ENCODE peak calls at places on chromosomes 13 and 19, in seven cellular contexts. P is A549, C is GM12878, G is tibial nerve, D is ovary, Z is suprapubic skin, N is sigmoid colon. A is an unnamed sample.

GRCh38 chr13:34201050-34201913 is 383.3 kb downstream of the RFC3 start:
- DNase-seq in Z (no peak), N (no peak), P (peak), D (no peak), G (no peak), C (no peak), A (no peak)

GRCh38 chr13:52744842-52745241 is 5.2 kb upstream of the CNMD start:
- DNase-seq in G (no peak), P (no peak), N (no peak), Z (no peak), D (no peak), C (no peak), A (no peak)

GRCh38 chr13:84658881-84659661 is 776.8 kb upstream of the SLITRK1 start:
- DNase-seq in D (no peak), N (no peak), G (no peak), P (no peak), Z (no peak), C (no peak), A (no peak)

GRCh38 chr19:6737873-6738725 is 719 bp upstream of the GPR108 start:
- DNase-seq in Z (peak), D (peak), N (peak), C (no peak), G (peak), P (peak), A (peak)

GRCh38 chr13:25584975-25585374 is 213.2 kb downstream of the ATP8A2 start:
- DNase-seq in N (no peak), G (no peak), C (no peak), P (no peak), D (no peak), Z (no peak), A (no peak)

GRCh38 chr13:81683526-81683925 is 1342.6 kb upstream of the SPRY2 start:
- DNase-seq in N (no peak), G (no peak), C (no peak), P (no peak), Z (no peak), D (no peak), A (no peak)

GRCh38 chr19:16736709-16737108 is 17.1 kb downstream of the NWD1 start:
- DNase-seq in C (no peak), G (no peak), D (no peak), Z (no peak), N (no peak), P (peak), A (no peak)

GRCh38 chr19:47097396-47098217 is 16.0 kb downstream of the ZC3H4 start:
- DNase-seq in D (no peak), P (no peak), G (peak), C (no peak), Z (peak), N (no peak), A (no peak)

GRCh38 chr19:4503224-4504170 is 14.8 kb downstream of the PLIN4 start:
- DNase-seq in P (no peak), Z (no peak), N (peak), D (peak), C (no peak), G (no peak), A (peak)

GRCh38 chr13:47168086-47168485 is 271.2 kb upstream of the HTR2A start:
- DNase-seq in P (no peak), N (no peak), D (no peak), C (no peak), Z (no peak), G (no peak), A (no peak)

GRCh38 chr19:32254128-32254527 is 91.3 kb upstream of the ZNF507 start:
- DNase-seq in N (no peak), Z (no peak), C (no peak), G (no peak), D (no peak), P (no peak), A (no peak)

GRCh38 chr13:20362642-20363041 is 130.5 kb upstream of the GJB6 start:
- DNase-seq in D (no peak), Z (no peak), N (no peak), P (no peak), G (no peak), C (no peak), A (no peak)

GRCh38 chr13:112624040-112624439 is 36.1 kb upstream of the TUBGCP3 start:
- DNase-seq in P (no peak), Z (no peak), G (no peak), N (no peak), C (no peak), D (no peak), A (no peak)

GRCh38 chr13:22162889-22163288 is 492.0 kb downstream of the FGF9 start:
- DNase-seq in P (no peak), N (no peak), C (no peak), G (no peak), D (no peak), Z (no peak), A (no peak)

GRCh38 chr19:38723606-38724379 is 20.5 kb downstream of the CAPN12 start:
- DNase-seq in C (no peak), G (no peak), Z (no peak), P (no peak), D (no peak), N (no peak), A (no peak)

GRCh38 chr19:38721496-38721895 is 22.8 kb downstream of the CAPN12 start:
- DNase-seq in C (no peak), N (no peak), D (no peak), P (no peak), G (no peak), Z (no peak), A (peak)

GRCh38 chr19:38722947-38723605 is 21.2 kb downstream of the CAPN12 start:
- DNase-seq in P (no peak), D (no peak), Z (no peak), G (no peak), N (no peak), C (no peak), A (no peak)

GRCh38 chr19:38720559-38721236 is 23.6 kb downstream of the CAPN12 start:
- DNase-seq in N (no peak), C (no peak), G (no peak), D (no peak), P (no peak), Z (no peak), A (no peak)

GRCh38 chr19:38721977-38722773 is 22.1 kb downstream of the CAPN12 start:
- DNase-seq in Z (no peak), P (no peak), G (peak), D (no peak), C (no peak), N (no peak), A (peak)
- TF ChIP-seq EP300 in Z (no peak), P (no peak), G (peak), D (no peak), C (no peak), N (no peak), A (no peak)

DNA sequence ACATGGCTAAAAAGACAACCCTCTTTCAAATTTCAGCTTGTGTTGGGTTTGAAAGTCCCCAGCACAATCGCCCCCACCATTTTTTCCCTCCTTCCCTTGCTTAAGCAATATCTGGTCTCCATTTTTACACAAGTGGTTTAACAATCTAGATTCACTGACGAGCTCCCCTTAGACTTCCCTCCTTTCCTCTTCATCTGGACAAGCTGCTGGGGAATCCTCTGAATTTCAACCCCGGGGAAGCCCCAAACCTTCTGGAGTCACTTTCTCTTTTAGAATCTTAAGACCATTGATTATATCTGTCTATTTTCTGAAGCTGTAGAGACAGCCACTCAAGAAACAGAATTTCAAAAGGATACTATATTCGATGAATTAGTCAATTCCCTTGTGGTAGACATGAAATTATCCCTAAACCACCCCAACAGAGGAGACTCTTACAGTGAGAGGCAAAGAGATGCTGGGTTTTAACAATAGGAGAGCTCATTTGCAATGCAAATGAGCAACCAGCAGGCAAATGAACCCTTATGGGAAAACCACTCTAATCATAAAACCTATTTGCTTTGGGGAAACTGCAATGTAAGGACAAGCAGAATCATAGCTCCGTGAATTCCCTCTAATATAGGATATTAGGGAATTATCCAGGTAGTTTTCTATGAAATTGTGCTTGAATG is 78.9 kb downstream of the TEX26 start:
- DNase-seq in G (no peak), D (no peak), N (no peak), C (no peak), Z (no peak), P (no peak), A (no peak)
- TF ChIP-seq EP300 in G (no peak), D (no peak), N (no peak), C (no peak), Z (no peak), P (no peak), A (no peak)

GRCh38 chr19:49767380-49767779 is 579 bp downstream of the AP2A1 start:
- DNase-seq in D (no peak), Z (no peak), C (no peak), N (no peak), G (no peak), P (no peak), A (no peak)

GRCh38 chr19:49766938-49767315 is at the start of gene AP2A1:
- DNase-seq in P (no peak), D (no peak), G (no peak), N (no peak), Z (no peak), C (no peak), A (no peak)

GRCh38 chr19:49767967-49768581 is 1.3 kb downstream of the AP2A1 start:
- DNase-seq in P (no peak), G (no peak), D (peak), C (no peak), Z (no peak), N (no peak), A (no peak)

GRCh38 chr19:49764341-49764740 is 1.2 kb upstream of the TSKS start:
- DNase-seq in C (no peak), N (no peak), P (no peak), G (no peak), D (no peak), Z (no peak), A (no peak)

GRCh38 chr19:49766007-49766937 is 529 bp upstream of the AP2A1 start:
- DNase-seq in N (peak), D (peak), C (peak), Z (peak), P (peak), G (peak), A (peak)
- TF ChIP-seq EP300 in N (no peak), D (no peak), C (no peak), Z (no peak), P (no peak), G (peak), A (peak)

DNA sequence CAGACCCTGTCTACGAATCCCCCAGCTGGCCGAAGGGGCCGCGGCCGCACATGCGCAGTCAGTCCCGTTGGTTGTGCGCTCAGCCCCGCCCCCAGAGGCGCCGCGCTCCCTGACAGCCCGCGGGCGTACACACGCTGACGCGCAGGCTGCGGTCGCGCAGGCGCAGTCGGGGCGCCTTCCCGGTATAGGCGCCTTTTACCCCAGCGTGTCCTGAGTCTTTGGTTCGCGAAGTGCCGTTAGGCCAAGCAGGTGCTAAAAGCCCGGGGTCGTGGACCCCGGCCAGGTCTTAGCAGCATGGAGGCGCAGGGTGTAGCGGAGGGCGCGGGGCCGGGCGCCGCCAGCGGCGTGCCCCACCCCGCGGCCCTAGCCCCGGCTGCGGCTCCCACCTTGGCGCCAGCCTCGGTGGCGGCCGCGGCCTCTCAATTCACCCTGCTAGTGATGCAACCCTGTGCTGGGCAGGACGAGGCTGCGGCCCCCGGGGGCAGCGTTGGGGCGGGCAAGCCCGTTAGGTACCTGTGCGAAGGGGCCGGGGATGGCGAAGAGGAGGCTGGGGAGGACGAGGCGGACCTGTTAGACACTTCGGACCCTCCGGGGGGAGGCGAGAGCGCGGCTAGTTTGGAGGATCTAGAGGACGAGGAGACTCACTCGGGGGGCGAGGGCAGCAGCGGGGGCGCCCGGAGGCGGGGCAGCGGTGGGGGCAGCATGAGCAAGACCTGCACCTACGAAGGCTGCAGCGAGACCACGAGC is at the start of gene RFXAP:
- DNase-seq in G (peak), D (peak), P (peak), Z (peak), C (peak), N (peak), A (peak)
- TF ChIP-seq EP300 in G (peak), D (no peak), P (no peak), Z (no peak), C (no peak), N (no peak), A (no peak)

GRCh38 chr19:50676625-50677197 is 27.5 kb downstream of the C19orf81 start:
- DNase-seq in G (no peak), N (no peak), P (no peak), C (no peak), Z (no peak), D (no peak), A (no peak)
- TF ChIP-seq EP300 in G (no peak), N (no peak), P (no peak), C (no peak), Z (no peak), D (no peak), A (no peak)

DNA sequence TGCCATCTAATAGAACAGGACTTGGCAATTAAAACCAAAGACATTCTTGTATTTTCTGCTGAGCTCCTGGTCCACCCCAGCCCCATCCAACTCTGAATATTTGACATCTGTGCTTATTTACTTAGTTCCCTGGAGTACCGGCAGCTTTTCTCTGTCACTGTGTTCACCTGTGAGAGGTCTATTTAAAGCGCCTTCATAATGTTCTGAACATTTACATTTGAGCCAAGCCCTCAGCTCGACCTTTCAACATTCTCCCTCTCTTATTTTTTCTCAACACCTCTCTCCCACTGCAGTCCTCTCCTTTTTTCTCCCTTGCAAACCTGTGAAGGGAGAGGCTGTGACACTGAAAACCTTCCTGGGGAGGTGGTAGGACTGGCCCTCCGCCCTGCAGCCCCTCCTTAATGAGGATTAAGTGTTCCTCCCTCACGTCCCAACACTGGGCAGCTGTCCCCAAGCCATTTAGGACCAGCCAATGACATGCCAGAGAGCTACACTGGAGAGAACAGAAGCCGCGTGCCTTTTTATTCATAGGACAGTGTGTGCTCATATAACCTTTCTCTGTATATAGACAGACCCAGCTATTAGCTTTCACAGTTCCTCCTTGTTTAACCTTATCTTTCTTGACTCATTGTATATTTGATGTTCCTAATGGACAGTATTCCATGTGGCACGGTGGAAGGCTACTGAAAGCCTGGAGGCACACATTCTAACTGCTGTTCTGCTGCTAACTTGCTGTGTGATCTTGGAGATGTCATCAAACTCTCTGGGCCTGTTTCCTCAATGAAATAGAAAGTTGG is 134.8 kb downstream of the NUFIP1 start:
- DNase-seq in Z (no peak), N (no peak), C (no peak), P (no peak), G (no peak), D (no peak), A (peak)
- TF ChIP-seq EP300 in Z (peak), N (no peak), C (no peak), P (no peak), G (no peak), D (no peak), A (no peak)

GRCh38 chr19:39412100-39412866 is at the start of gene PLEKHG2:
- DNase-seq in D (peak), G (peak), Z (peak), N (peak), P (peak), C (peak), A (peak)
- TF ChIP-seq EP300 in D (peak), G (peak), Z (no peak), N (no peak), P (no peak), C (peak), A (no peak)

GRCh38 chr13:50526771-50527567 is 316.5 kb downstream of the DLEU7 start:
- DNase-seq in G (no peak), C (no peak), D (no peak), Z (no peak), P (no peak), N (peak), A (no peak)
- TF ChIP-seq EP300 in G (no peak), C (no peak), D (no peak), Z (no peak), P (no peak), N (no peak), A (no peak)

DNA sequence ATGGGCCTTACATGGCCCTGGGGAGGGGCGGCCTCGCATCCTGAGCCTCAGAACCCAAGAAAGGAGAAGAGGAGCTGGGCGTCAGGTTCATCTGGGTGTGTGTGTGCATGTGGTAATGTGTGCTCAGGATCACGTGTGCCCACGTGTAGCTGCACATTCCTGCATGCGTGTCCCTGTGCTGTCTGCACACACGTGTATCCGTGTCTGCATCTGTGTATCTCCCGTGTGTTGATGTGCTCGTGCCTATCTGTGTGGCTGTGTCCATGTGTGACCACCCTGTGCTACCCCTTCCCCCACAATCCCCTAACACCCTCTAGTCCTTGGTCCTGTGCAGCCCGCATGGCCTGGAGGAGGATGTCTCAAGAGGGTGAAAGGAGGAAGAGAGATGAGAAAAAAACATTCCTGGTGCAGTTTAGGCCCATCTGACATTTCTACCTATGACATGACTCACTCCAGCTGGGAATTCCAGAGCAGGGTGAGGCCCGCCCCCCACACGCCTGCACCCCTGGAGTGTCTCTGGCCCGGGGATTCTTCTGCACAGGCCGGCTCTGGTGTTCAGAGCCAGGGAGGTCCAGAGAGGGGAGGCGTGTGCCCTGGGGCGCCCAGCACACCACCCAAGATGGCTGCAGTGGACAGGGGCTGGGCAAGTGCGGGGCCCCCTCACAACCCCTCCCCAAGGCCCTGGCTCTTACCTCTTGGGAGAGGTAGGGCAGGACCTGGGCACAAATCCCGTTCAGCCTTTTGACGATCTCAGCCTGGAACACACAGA is 7.1 kb downstream of the TLE5 start:
- DNase-seq in G (no peak), N (no peak), Z (no peak), P (peak), D (no peak), C (no peak), A (no peak)
- TF ChIP-seq EP300 in G (no peak), N (no peak), Z (no peak), P (no peak), D (no peak), C (no peak), A (no peak)

GRCh38 chr13:51223284-51224270 is 1.4 kb downstream of the FAM124A start:
- DNase-seq in N (no peak), G (peak), C (no peak), P (no peak), D (no peak), Z (no peak), A (no peak)
- TF ChIP-seq EP300 in N (no peak), G (no peak), C (no peak), P (no peak), D (no peak), Z (no peak), A (no peak)